ENCODE peak calls at places on chromosomes 3 and 15, in seven cellular contexts. T, Z, Y, P, S, O and X are unnamed samples. For H3K9me3, the result is how much of the 10 kb centered on the place peaks cover.

GRCh38 chr15:63338170-63338569 is 43.5 kb downstream of the CA12 start:
- DNase-seq in O (no peak), T (no peak), Y (no peak), S (no peak), Z (no peak), P (no peak), X (peak)

GRCh38 chr15:100426893-100427292 is 85.1 kb upstream of the ADAMTS17 start:
- DNase-seq in T (no peak), Z (no peak), O (no peak), Y (no peak), S (no peak), P (no peak), X (no peak)

GRCh38 chr3:45387636-45388348 is 584 bp upstream of the LARS2 start:
- DNase-seq in T (no peak), O (no peak), Z (no peak), P (no peak), Y (no peak), S (no peak), X (no peak)

GRCh38 chr15:51281368-51281967 is 56.9 kb downstream of the CYP19A1 start:
- DNase-seq in T (no peak), O (peak), Y (peak), Z (peak), S (peak), P (peak), X (peak)

GRCh38 chr3:25396686-25397085 is 31.4 kb upstream of the RARB start:
- DNase-seq in P (no peak), T (no peak), O (no peak), Z (no peak), Y (no peak), S (no peak), X (no peak)

GRCh38 chr3:46867550-46867898 is 4.3 kb upstream of the MYL3 start:
- DNase-seq in P (peak), Y (peak), S (peak), Z (peak), O (peak), T (no peak), X (peak)

GRCh38 chr3:134001251-134001650 is 28.5 kb downstream of the SLCO2A1 start:
- DNase-seq in O (no peak), Y (no peak), P (no peak), S (no peak), Z (no peak), T (no peak), X (no peak)

GRCh38 chr3:4821975-4822374 is 157.3 kb upstream of the BHLHE40 start:
- DNase-seq in T (peak), Y (no peak), S (no peak), P (no peak), Z (no peak), O (no peak), X (no peak)

GRCh38 chr3:188351648-188352047 is 197.7 kb downstream of the LPP start:
- DNase-seq in Z (no peak), O (no peak), T (no peak), Y (no peak), S (no peak), P (no peak), X (no peak)
- H3K9me3 ChIP-seq in Z (under half), O (under half), T (under half), Y (under half), S (under half), P (under half), X (under half)

GRCh38 chr15:64841258-64842098 is at the start of gene PLEKHO2:
- DNase-seq in Z (peak), O (peak), Y (peak), S (peak), P (peak), T (peak), X (peak)
- H3K4me3 ChIP-seq in Z (peak), O (peak), Y (peak), S (peak), P (peak), T (peak), X (peak)

GRCh38 chr3:197613187-197613586 is 57.4 kb upstream of the BDH1 start:
- DNase-seq in O (no peak), S (no peak), Z (no peak), Y (no peak), P (no peak), T (peak), X (no peak)
- H3K9me3 ChIP-seq in O (under half), S (under half), Z (under half), Y (under half), P (under half), T (under half), X (under half)

GRCh38 chr3:129927072-129927471 is 33.6 kb upstream of the TMCC1 start:
- DNase-seq in O (no peak), P (no peak), S (no peak), Y (no peak), Z (no peak), T (no peak), X (peak)
- H3K4me3 ChIP-seq in O (no peak), P (no peak), S (no peak), Y (no peak), Z (no peak), T (no peak), X (no peak)

GRCh38 chr3:13901935-13902584 is 22.2 kb upstream of the WNT7A start:
- DNase-seq in S (no peak), P (no peak), Z (no peak), O (no peak), Y (no peak), T (no peak), X (no peak)
- H3K9me3 ChIP-seq in S (under half), P (under half), Z (under half), O (under half), Y (under half), T (under half), X (under half)

GRCh38 chr15:64772488-64772887 is 2.9 kb downstream of the RBPMS2 start:
- DNase-seq in Y (no peak), Z (no peak), S (no peak), T (no peak), O (no peak), P (no peak), X (no peak)

GRCh38 chr15:64772964-64773363 is 2.4 kb downstream of the RBPMS2 start:
- DNase-seq in Y (no peak), P (no peak), O (no peak), Z (no peak), T (no peak), S (no peak), X (no peak)

GRCh38 chr15:64774556-64775523 is 549 bp downstream of the RBPMS2 start:
- DNase-seq in Z (peak), S (peak), P (no peak), O (no peak), T (no peak), Y (no peak), X (peak)

GRCh38 chr15:64775551-64776401 is at the start of gene RBPMS2:
- DNase-seq in O (no peak), Y (no peak), S (peak), Z (peak), T (no peak), P (peak), X (peak)

GRCh38 chr15:64773606-64774555 is 1.5 kb downstream of the RBPMS2 start:
- DNase-seq in Y (no peak), Z (no peak), O (no peak), T (no peak), P (no peak), S (no peak), X (no peak)
- H3K4me3 ChIP-seq in Y (peak), Z (peak), O (no peak), T (no peak), P (peak), S (no peak), X (peak)

DNA sequence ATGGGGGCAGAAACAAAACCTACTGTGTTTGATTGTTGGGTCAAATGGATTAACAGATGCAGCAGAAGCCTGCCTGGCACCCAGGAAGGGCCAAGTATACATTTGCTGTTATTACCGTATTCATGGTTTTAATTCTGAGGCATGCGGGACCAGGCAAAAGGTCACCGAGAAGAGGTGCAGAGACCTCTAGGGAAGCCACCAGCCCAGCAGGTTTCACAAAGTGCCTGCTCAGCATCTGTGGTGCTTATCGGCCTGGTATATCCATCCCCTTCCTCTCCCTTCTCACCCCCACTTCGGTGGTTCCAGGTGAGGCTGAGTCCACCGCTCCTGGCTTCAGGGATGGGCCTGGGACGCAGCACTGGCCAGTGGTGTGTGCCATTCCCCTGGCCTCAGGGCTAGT is 13.1 kb downstream of the TPRA1 start:
- DNase-seq in T (no peak), P (no peak), Y (no peak), S (no peak), Z (no peak), O (no peak), X (no peak)
- H3K9me3 ChIP-seq in T (under half), P (under half), Y (under half), S (under half), Z (under half), O (under half), X (under half)

GRCh38 chr3:51670053-51670666 is 892 bp upstream of the TEX264 start:
- DNase-seq in T (no peak), P (no peak), Y (no peak), O (no peak), Z (no peak), S (no peak), X (no peak)

GRCh38 chr3:51671090-51672082 is at the start of gene TEX264:
- DNase-seq in S (peak), O (peak), Y (peak), Z (peak), T (peak), P (peak), X (peak)

GRCh38 chr3:51673181-51673801 is 2.2 kb downstream of the TEX264 start:
- DNase-seq in P (no peak), T (no peak), O (no peak), S (no peak), Z (no peak), Y (no peak), X (no peak)

GRCh38 chr3:51670711-51671089 is 352 bp upstream of the TEX264 start:
- DNase-seq in T (no peak), P (no peak), S (no peak), O (no peak), Y (no peak), Z (no peak), X (no peak)

GRCh38 chr3:51672083-51672475 is 1.0 kb downstream of the TEX264 start:
- DNase-seq in Y (no peak), P (no peak), T (no peak), O (no peak), Z (no peak), S (no peak), X (no peak)
- H3K4me3 ChIP-seq in Y (peak), P (peak), T (peak), O (peak), Z (peak), S (no peak), X (peak)

DNA sequence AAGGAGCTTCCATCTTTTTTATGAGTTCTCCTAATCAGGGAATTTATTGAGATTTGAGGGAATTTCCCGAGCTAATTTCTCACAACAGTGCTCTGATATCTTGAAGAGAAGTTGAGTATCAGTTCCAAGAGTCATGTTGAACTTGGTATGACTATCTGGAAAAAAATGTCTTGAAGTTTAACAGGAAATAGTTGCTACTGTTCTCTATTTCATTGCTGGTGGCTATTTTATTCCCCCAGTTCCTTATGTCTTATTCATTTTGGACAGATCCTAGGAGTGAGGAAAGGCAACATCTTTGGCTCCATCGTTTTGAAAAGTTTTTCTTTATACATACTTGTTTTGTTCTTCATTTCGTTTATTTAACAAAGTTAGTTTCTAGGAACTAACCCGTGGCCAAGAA is 307.8 kb upstream of the AGTR1 start:
- DNase-seq in Z (no peak), Y (no peak), P (no peak), T (no peak), O (no peak), S (no peak), X (no peak)
- H3K9me3 ChIP-seq in Z (under half), Y (under half), P (under half), T (under half), O (under half), S (under half), X (under half)